ENCODE peak calls at places on chromosome 11, in six cellular contexts. H is non-pigmented ciliary epithelial cell, I is GM04503, E is NCI-H510A treated with DMSO at 0.1 percent for 48 hours, P is GM10248, A is SW 1271. T is an unnamed sample.

GRCh38 chr11:60993611-60994010 is 22.1 kb downstream of the CD6 start:
- DNase-seq in H (no peak), I (no peak), E (no peak), P (no peak), A (no peak), T (no peak)

GRCh38 chr11:1915795-1916131 is 3.7 kb upstream of the TNNT3 start:
- DNase-seq in H (no peak), I (no peak), E (no peak), P (no peak), A (no peak), T (no peak)

GRCh38 chr11:122062763-122063162 is 53.3 kb downstream of the BLID start:
- DNase-seq in H (no peak), I (no peak), E (no peak), P (no peak), A (no peak), T (no peak)

GRCh38 chr11:83256602-83257340 is 29.4 kb downstream of the CCDC90B start:
- DNase-seq in H (no peak), I (no peak), E (no peak), P (no peak), A (no peak), T (no peak)

GRCh38 chr11:3944198-3944597 is 88.7 kb downstream of the STIM1 start:
- DNase-seq in H (no peak), I (no peak), E (no peak), P (no peak), A (no peak), T (no peak)

GRCh38 chr11:60310407-60310998 is 16.6 kb upstream of the MS4A6E start:
- DNase-seq in H (no peak), I (no peak), E (no peak), P (peak), A (no peak), T (no peak)

GRCh38 chr11:13680501-13681264 is 12.2 kb downstream of the FAR1 start:
- DNase-seq in H (no peak), I (no peak), E (no peak), P (no peak), A (no peak), T (no peak)

GRCh38 chr11:68403424-68403823 is 57.1 kb upstream of the PPP6R3 start:
- DNase-seq in H (no peak), I (no peak), E (no peak), P (no peak), A (no peak), T (no peak)

GRCh38 chr11:57320719-57321387 is 3.9 kb downstream of the TNKS1BP1 start:
- DNase-seq in H (no peak), I (no peak), E (no peak), P (no peak), A (no peak), T (no peak)